ENCODE peak calls at places on chromosomes 6 and 20, in four cellular contexts. M is astrocyte of the spinal cord; I is occipital lobe; Z is activated gamma-delta T cell treated with anti-CD3 and anti-CD28 coated beads, Interleukin-2, amount 50 U/mL, for 16 hours. J is an unnamed sample.

GRCh38 chr6:33949877-33950831 is 146.4 kb upstream of the MLN start:
- DNase-seq in M (no peak), I (no peak), Z (no peak), J (no peak)

GRCh38 chr20:19314619-19315018 is 102.2 kb downstream of the SLC24A3 start:
- DNase-seq in M (no peak), I (no peak), Z (no peak), J (no peak)

GRCh38 chr20:63955281-63955845 is 853 bp downstream of the UCKL1 start:
- DNase-seq in M (peak; percentile 15), I (no peak), Z (no peak), J (no peak)

GRCh38 chr6:106334646-106335448 is 9.3 kb upstream of the ATG5 start:
- DNase-seq in M (peak; percentile 49), I (no peak), Z (peak; percentile 17), J (peak; percentile 72)

GRCh38 chr6:582370-582769 is 74.5 kb downstream of the HUS1B start:
- DNase-seq in M (peak; percentile 62), I (no peak), Z (no peak), J (peak; percentile 77)

GRCh38 chr20:22866757-22867425 is 168.2 kb upstream of the SSTR4 start:
- DNase-seq in M (peak; percentile 18), I (no peak), Z (no peak), J (peak; percentile 48)

GRCh38 chr6:116366740-116367275 is 3.9 kb upstream of the DSE start:
- DNase-seq in M (no peak), I (peak; percentile 3), Z (no peak), J (no peak)

GRCh38 chr20:8476023-8476422 is 344.0 kb downstream of the PLCB1 start:
- DNase-seq in M (no peak), I (no peak), Z (no peak), J (no peak)

GRCh38 chr6:112086744-112087135 is 542 bp downstream of the TUBE1 start:
- DNase-seq in M (peak; percentile 72), I (no peak), Z (no peak), J (peak; percentile 67)

GRCh38 chr6:77124604-77125003 is 338.7 kb downstream of the HTR1B start:
- DNase-seq in M (peak; percentile 8), I (no peak), Z (no peak), J (peak; percentile 67)

GRCh38 chr6:36840471-36841461 is 1.5 kb upstream of the CPNE5 start:
- DNase-seq in M (no peak), I (no peak), Z (no peak), J (no peak)

GRCh38 chr6:124977067-124977908 is 15.1 kb downstream of the RNF217 start:
- DNase-seq in M (peak; percentile 62), I (no peak), Z (no peak), J (peak; percentile 80)

GRCh38 chr6:106642476-106642875 is 13.1 kb downstream of the QRSL1 start:
- DNase-seq in M (no peak), I (no peak), Z (no peak), J (no peak)

J was measured in choroid plexus epithelial cell.